ENCODE peak calls at places on chromosomes 6 and 20, in four cellular contexts. Z is AG04450, I is upper lobe of right lung, K is prostate gland. P is an unnamed sample.

GRCh38 chr20:56454754-56455153 is 13.7 kb upstream of the RTF2 start:
- DNase-seq in Z (no peak), I (no peak), K (no peak), P (no peak)

GRCh38 chr6:33197431-33198048 is 2.9 kb downstream of the RXRB start:
- DNase-seq in Z (no peak), I (peak; percentile 77), K (peak; percentile 36), P (no peak)

GRCh38 chr6:25717856-25718740 is 36.4 kb upstream of the SLC17A4 start:
- DNase-seq in Z (no peak), I (no peak), K (peak; percentile 11), P (no peak)

GRCh38 chr6:161353208-161353613 is 79.3 kb upstream of the AGPAT4 start:
- DNase-seq in Z (no peak), I (no peak), K (no peak), P (no peak)

GRCh38 chr6:144778056-144778455 is 492.9 kb downstream of the UTRN start:
- DNase-seq in Z (no peak), I (no peak), K (no peak), P (no peak)

GRCh38 chr6:2733324-2733723 is 17.4 kb downstream of the MYLK4 start:
- DNase-seq in Z (no peak), I (peak; percentile 80), K (no peak), P (no peak)

GRCh38 chr6:109791301-109791700 is 100.2 kb downstream of the FIG4 start:
- DNase-seq in Z (no peak), I (no peak), K (no peak), P (no peak)

GRCh38 chr6:20404641-20405032 is 3.0 kb downstream of the E2F3 start:
- DNase-seq in Z (no peak), I (no peak), K (no peak), P (peak; percentile 48)

GRCh38 chr6:168053086-168053956 is 25.7 kb downstream of the FRMD1 start:
- DNase-seq in Z (no peak), I (no peak), K (no peak), P (no peak)

GRCh38 chr6:52454556-52454955 is 34.4 kb downstream of the EFHC1 start:
- DNase-seq in Z (no peak), I (no peak), K (no peak), P (no peak)

GRCh38 chr6:142867355-142867801 is 77.6 kb downstream of the HIVEP2 start:
- DNase-seq in Z (no peak), I (no peak), K (no peak), P (no peak)

GRCh38 chr6:34231566-34232336 is 4.9 kb upstream of the HMGA1 start:
- DNase-seq in Z (no peak), I (no peak), K (no peak), P (no peak)

GRCh38 chr6:63963756-63964315 is 328.2 kb downstream of the PHF3 start:
- DNase-seq in Z (no peak), I (no peak), K (no peak), P (no peak)

GRCh38 chr6:12065321-12066140 is 53.4 kb downstream of the HIVEP1 start:
- DNase-seq in Z (no peak), I (peak; percentile 67), K (no peak), P (no peak)

GRCh38 chr6:49257549-49257948 is 205.5 kb downstream of the MMUT start:
- DNase-seq in Z (no peak), I (no peak), K (no peak), P (no peak)

GRCh38 chr20:52060794-52061714 is 130.5 kb downstream of the ZFP64 start:
- DNase-seq in Z (no peak), I (no peak), K (no peak), P (no peak)

GRCh38 chr6:29892696-29893095 is 49.6 kb upstream of the HLA-A start:
- DNase-seq in Z (no peak), I (no peak), K (no peak), P (no peak)

GRCh38 chr6:29884261-29884660 is 56.6 kb downstream of the HLA-G start:
- DNase-seq in Z (no peak), I (no peak), K (no peak), P (no peak)

GRCh38 chr6:29886686-29887085 is 55.6 kb upstream of the HLA-A start:
- DNase-seq in Z (no peak), I (no peak), K (no peak), P (no peak)

GRCh38 chr6:29887330-29887818 is 55.0 kb upstream of the HLA-A start:
- DNase-seq in Z (no peak), I (peak; percentile 78), K (peak; percentile 8), P (peak; percentile 50)

GRCh38 chr6:29887819-29888581 is 54.3 kb upstream of the HLA-A start:
- DNase-seq in Z (no peak), I (peak; percentile 95), K (peak; percentile 42), P (peak; percentile 81)
- H3K27ac ChIP-seq in Z (no peak overlapping the region), I (peak overlapping the region; percentile 94), K (peak overlapping the region; percentile 82), P (peak overlapping the region; percentile 91)

GRCh38 chr6:113870917-113871316 is 13.8 kb downstream of the MARCKS start:
- DNase-seq in Z (no peak), I (no peak), K (no peak), P (no peak)

GRCh38 chr6:113875470-113875869 is 18.3 kb downstream of the MARCKS start:
- DNase-seq in Z (no peak), I (no peak), K (no peak), P (no peak)

GRCh38 chr6:113876654-113877053 is 19.5 kb downstream of the MARCKS start:
- DNase-seq in Z (no peak), I (no peak), K (no peak), P (no peak)

GRCh38 chr6:113873043-113873667 is 16.0 kb downstream of the MARCKS start:
- DNase-seq in Z (no peak), I (peak; percentile 66), K (no peak), P (no peak)

DNA sequence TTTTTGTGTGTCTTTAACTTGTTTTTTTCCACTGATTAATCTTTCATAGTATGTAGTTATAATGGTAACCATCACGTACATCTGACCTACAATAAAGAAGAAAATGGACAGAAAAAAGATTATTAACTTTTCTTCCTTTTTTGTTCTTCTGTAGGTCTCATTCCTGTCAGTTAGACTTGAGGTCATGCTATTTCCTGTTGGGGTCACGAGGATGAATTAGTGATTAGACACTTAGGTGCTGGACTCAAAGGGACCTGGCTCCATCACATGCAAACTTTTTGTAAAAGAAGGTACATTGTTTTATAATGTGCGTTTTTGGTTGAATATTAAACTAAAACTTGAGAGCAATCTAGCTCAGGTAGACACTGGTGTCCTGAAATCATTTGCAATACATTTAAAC is 14.8 kb downstream of the MARCKS start:
- DNase-seq in Z (no peak), I (no peak), K (no peak), P (no peak)
- H3K4me3 ChIP-seq in Z (no peak overlapping the region), I (peak overlapping the region; percentile 37), K (no peak overlapping the region), P (no peak overlapping the region)

DNA sequence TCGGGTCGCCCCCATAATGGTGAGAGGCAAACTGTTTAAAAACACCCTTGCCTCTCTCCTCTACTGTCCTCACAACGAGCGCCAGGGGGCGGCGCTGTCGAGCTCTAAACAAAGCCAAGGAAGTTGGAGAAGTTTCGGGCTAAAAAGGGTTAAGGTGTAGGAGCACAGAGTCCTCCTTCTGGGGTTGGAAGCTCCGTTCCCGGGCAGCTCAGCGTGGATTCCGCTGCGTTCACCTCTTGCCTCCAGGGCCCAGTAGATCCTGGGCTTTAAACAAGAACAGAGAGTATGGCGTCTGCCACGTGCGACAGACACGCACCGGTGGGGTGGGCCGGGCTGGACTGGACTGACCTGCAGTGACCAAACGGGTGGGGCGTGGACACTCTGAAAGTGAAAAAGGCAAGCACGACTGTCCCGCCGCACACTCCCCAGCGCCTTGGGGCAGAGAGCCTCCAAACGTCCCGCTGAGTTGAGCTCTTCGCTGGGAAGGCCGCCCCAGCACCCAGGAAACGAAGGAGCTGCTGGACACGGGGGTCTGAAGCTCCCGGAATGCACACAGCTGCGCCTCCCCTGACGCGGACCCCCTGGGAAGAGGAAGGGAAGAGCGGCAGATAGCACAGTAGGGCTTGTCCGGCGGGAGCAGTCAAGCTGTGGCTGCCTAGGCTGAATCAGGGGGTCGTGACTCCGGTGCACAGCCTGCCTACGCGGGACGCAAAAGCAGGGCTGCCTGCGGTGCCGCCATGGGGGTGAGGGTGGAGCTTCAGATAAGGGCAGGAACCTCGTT is 1.6 kb upstream of the THBD start:
- DNase-seq in Z (peak; percentile 27), I (peak; percentile 91), K (peak; percentile 52), P (no peak)
- H3K27ac ChIP-seq in Z (no peak overlapping the region), I (peak overlapping the region; percentile 90), K (no peak overlapping the region), P (no peak overlapping the region)

DNA sequence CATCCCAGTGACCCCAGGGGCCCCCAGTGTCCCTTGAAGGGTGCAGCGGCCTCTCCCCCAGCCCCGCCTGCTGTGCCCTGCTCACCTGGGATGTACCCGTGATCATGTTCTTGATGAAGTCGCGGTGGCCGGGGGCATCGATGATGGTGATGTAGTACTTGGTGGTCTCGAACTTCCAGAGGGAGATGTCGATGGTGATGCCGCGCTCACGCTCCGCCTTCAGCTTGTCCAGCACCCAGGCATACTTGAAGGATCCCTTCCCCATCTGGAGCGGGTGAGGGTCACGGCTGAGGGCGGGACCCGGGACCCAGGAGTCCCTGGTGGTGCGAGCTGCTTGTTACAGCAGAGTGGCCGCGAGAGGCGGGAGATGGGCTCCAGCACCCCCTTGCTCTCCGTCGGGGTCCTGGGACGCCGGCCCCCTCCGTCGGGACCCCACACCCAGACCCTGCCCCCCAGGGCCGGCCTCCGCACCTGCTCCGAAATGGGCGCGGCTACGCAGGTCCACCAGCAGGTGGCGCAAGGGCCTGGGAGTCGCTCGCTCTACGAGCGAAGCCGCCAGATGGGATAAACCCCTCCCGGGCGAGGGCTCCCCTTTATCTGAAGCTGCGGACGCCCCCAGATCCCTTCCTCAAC is 3.0 kb downstream of the EEF1A2 start:
- DNase-seq in Z (no peak), I (peak; percentile 89), K (peak; percentile 46), P (peak; percentile 86)
- H3K4me3 ChIP-seq in Z (no peak overlapping the region), I (peak overlapping the region; percentile 33), K (no peak overlapping the region), P (peak overlapping the region; percentile 18)

GRCh38 chr6:38279945-38280588 is 359.7 kb downstream of the BTBD9 start:
- DNase-seq in Z (no peak), I (no peak), K (no peak), P (no peak)
- H3K27ac ChIP-seq in Z (no peak overlapping the region), I (no peak overlapping the region), K (no peak overlapping the region), P (no peak overlapping the region)

GRCh38 chr20:58004900-58005299 is 223.6 kb downstream of the ANKRD60 start:
- DNase-seq in Z (no peak), I (no peak), K (no peak), P (no peak)

GRCh38 chr20:58005581-58006345 is 222.7 kb downstream of the ANKRD60 start:
- DNase-seq in Z (no peak), I (no peak), K (no peak), P (no peak)

GRCh38 chr20:58008413-58008812 is 220.0 kb downstream of the ANKRD60 start:
- DNase-seq in Z (no peak), I (no peak), K (no peak), P (no peak)

GRCh38 chr20:58007947-58008346 is 220.5 kb downstream of the ANKRD60 start:
- DNase-seq in Z (no peak), I (no peak), K (no peak), P (no peak)

GRCh38 chr20:58006346-58007316 is 221.8 kb downstream of the ANKRD60 start:
- DNase-seq in Z (no peak), I (no peak), K (no peak), P (no peak)
- H3K4me3 ChIP-seq in Z (no peak overlapping the region), I (no peak overlapping the region), K (no peak overlapping the region), P (no peak overlapping the region)